ENCODE peak calls at places on chromosome 17, in six cellular contexts. Z is CD4-positive, alpha-beta memory T cell; W is upper lobe of right lung; R is NCI-H774; K is activated naive CD4-positive, alpha-beta T cell treated with Interleukin-2 at 50 U/mL for 16 hours; V is effector memory CD4-positive, alpha-beta T cell. G is an unnamed sample.

GRCh38 chr17:27545562-27546229 is 85.3 kb upstream of the LGALS9 start:
- DNase-seq in Z (no peak), W (no peak), R (peak; percentile 82), K (no peak), V (no peak), G (no peak)

GRCh38 chr17:21285164-21286065 is 904 bp downstream of the MAP2K3 start:
- DNase-seq in Z (no peak), W (peak; percentile 70), R (no peak), K (no peak), V (no peak), G (no peak)

GRCh38 chr17:71987634-71988033 is 133.2 kb upstream of the SOX9 start:
- DNase-seq in Z (no peak), W (no peak), R (no peak), K (no peak), V (no peak), G (no peak)

GRCh38 chr17:72267601-72268000 is 146.8 kb downstream of the SOX9 start:
- DNase-seq in Z (no peak), W (no peak), R (no peak), K (no peak), V (no peak), G (no peak)

GRCh38 chr17:67059372-67059771 is 15.0 kb downstream of the CACNG1 start:
- DNase-seq in Z (no peak), W (no peak), R (no peak), K (no peak), V (no peak), G (no peak)

GRCh38 chr17:13601776-13602551 is at the start of gene HS3ST3A1:
- DNase-seq in Z (no peak), W (peak; percentile 66), R (no peak), K (no peak), V (no peak), G (peak; percentile 50)

GRCh38 chr17:7576432-7576937 is 3.0 kb upstream of the CD68 start:
- DNase-seq in Z (no peak), W (no peak), R (no peak), K (no peak), V (no peak), G (no peak)

GRCh38 chr17:6507535-6507934 is 48.8 kb downstream of the PITPNM3 start:
- DNase-seq in Z (no peak), W (peak; percentile 33), R (no peak), K (no peak), V (no peak), G (no peak)

GRCh38 chr17:58338454-58338841 is 9.9 kb upstream of the TSPOAP1 start:
- DNase-seq in Z (no peak), W (no peak), R (no peak), K (no peak), V (no peak), G (no peak)

GRCh38 chr17:79109584-79109983 is 35.0 kb downstream of the ENGASE start:
- DNase-seq in Z (no peak), W (no peak), R (no peak), K (no peak), V (no peak), G (no peak)

GRCh38 chr17:38893113-38893512 is 23.3 kb downstream of the LASP1 start:
- DNase-seq in Z (no peak), W (no peak), R (no peak), K (no peak), V (no peak), G (no peak)

GRCh38 chr17:47738178-47738577 is 5.1 kb downstream of the TBX21 start:
- DNase-seq in Z (no peak), W (no peak), R (no peak), K (no peak), V (no peak), G (no peak)

G was measured in lower lobe of right lung.